ENCODE peak calls at places on chromosomes 13 and 19, in seven cellular contexts. T, K, H, V, Q, G and J are unnamed samples.

GRCh38 chr19:1250374-1251232 is 2.2 kb downstream of the MIDN start:
- DNase-seq in H (peak; percentile 79), K (peak; percentile 75), Q (peak; percentile 82), G (no peak), T (no peak), V (no peak), J (no peak)

GRCh38 chr19:925912-926594 is at the start of gene ARID3A:
- DNase-seq in H (no peak), V (peak; percentile 76), K (peak; percentile 57), G (no peak), T (no peak), Q (peak; percentile 66), J (no peak)

GRCh38 chr13:48636550-48636949 is 17.2 kb upstream of the CYSLTR2 start:
- DNase-seq in Q (peak; percentile 97), G (peak; percentile 16), T (no peak), H (no peak), V (no peak), K (no peak), J (no peak)

GRCh38 chr19:6571167-6571566 is 19.8 kb downstream of the CD70 start:
- DNase-seq in K (no peak), Q (no peak), T (no peak), H (no peak), V (no peak), G (no peak), J (no peak)

GRCh38 chr19:4911314-4911713 is 2.0 kb downstream of the UHRF1 start:
- DNase-seq in G (no peak), V (peak; percentile 14), T (no peak), Q (no peak), K (no peak), H (no peak), J (no peak)

GRCh38 chr19:5141278-5141925 is 172.5 kb downstream of the KDM4B start:
- DNase-seq in G (no peak), Q (peak; percentile 31), V (peak; percentile 41), T (no peak), H (peak; percentile 16), K (no peak), J (no peak)

GRCh38 chr19:42420055-42420544 is 7.1 kb downstream of the LIPE start:
- DNase-seq in G (peak; percentile 47), H (no peak), Q (peak; percentile 52), V (peak; percentile 71), K (peak; percentile 60), T (no peak), J (peak; percentile 75)

GRCh38 chr19:44512326-44513298 is 12.3 kb upstream of the ZNF180 start:
- DNase-seq in V (peak; percentile 57), Q (peak; percentile 76), H (no peak), T (no peak), G (peak; percentile 42), K (peak; percentile 39), J (peak; percentile 87)

GRCh38 chr19:4277051-4277700 is 1.9 kb upstream of the SHD start:
- DNase-seq in V (no peak), G (no peak), H (no peak), T (no peak), Q (no peak), K (no peak), J (no peak)